ENCODE peak calls at places on chromosomes 6 and 20, in nine cellular contexts. G is lower lobe of right lung; V is coronary artery; T is cardiac fibroblast; K is naive thymus-derived CD4-positive, alpha-beta T cell; B is AG04449; N is PC-3; C is Panc1; S is astrocyte of the spinal cord. M is an unnamed sample.

GRCh38 chr6:11315743-11316437 is 83.4 kb upstream of the NEDD9 start:
- DNase-seq in C (no peak), K (no peak), S (peak), T (peak), G (no peak), B (peak), V (no peak), N (peak), M (no peak)

GRCh38 chr6:168216741-168217140 is 102.8 kb downstream of the DACT2 start:
- DNase-seq in T (no peak), C (no peak), B (no peak), S (no peak), G (no peak), V (no peak), N (no peak), K (no peak), M (no peak)

GRCh38 chr20:53752971-53753879 is 159.6 kb upstream of the ZNF217 start:
- DNase-seq in G (no peak), T (peak), V (no peak), C (peak), N (peak), K (no peak), S (peak), B (no peak), M (no peak)

GRCh38 chr6:29651413-29652197 is 5.3 kb upstream of the MOG start:
- DNase-seq in C (no peak), T (peak), B (no peak), K (peak), G (no peak), S (peak), N (peak), V (no peak), M (peak)

GRCh38 chr6:100267002-100267401 is 197.7 kb downstream of the SIM1 start:
- DNase-seq in V (no peak), S (peak), K (no peak), T (no peak), G (no peak), C (no peak), B (no peak), N (no peak), M (no peak)

GRCh38 chr6:109336221-109336955 is 45.9 kb downstream of the CD164 start:
- DNase-seq in T (peak), C (peak), K (no peak), G (no peak), N (peak), V (no peak), S (peak), B (no peak), M (no peak)

GRCh38 chr20:34541264-34541901 is 17.1 kb upstream of the MAP1LC3A start:
- DNase-seq in T (no peak), G (no peak), V (no peak), N (no peak), K (no peak), C (no peak), S (no peak), B (no peak), M (no peak)

GRCh38 chr6:14966111-14966901 is 279.6 kb upstream of the JARID2 start:
- DNase-seq in T (peak), S (no peak), V (no peak), C (no peak), G (no peak), K (no peak), B (no peak), N (peak), M (no peak)

GRCh38 chr6:31576897-31577341 is 1.6 kb downstream of the TNF start:
- DNase-seq in B (no peak), G (no peak), T (no peak), S (no peak), N (no peak), K (no peak), V (no peak), C (no peak), M (no peak)

GRCh38 chr20:53679597-53680309 is 86.1 kb upstream of the ZNF217 start:
- DNase-seq in V (no peak), S (no peak), K (no peak), G (no peak), C (no peak), N (no peak), T (no peak), B (no peak), M (no peak)

GRCh38 chr6:152401978-152402377 is 235.2 kb downstream of the SYNE1 start:
- DNase-seq in N (peak), V (no peak), B (no peak), S (peak), C (no peak), K (no peak), T (peak), G (no peak), M (no peak)

GRCh38 chr20:54257090-54257816 is 49.4 kb downstream of the PFDN4 start:
- DNase-seq in V (no peak), N (peak), K (no peak), C (no peak), G (no peak), S (peak), B (peak), T (peak), M (no peak)

GRCh38 chr6:74585779-74586178 is 620.1 kb downstream of the COL12A1 start:
- DNase-seq in K (no peak), N (peak), V (no peak), C (no peak), G (no peak), T (peak), B (no peak), S (peak), M (no peak)

GRCh38 chr20:51542894-51543788 is 622 bp upstream of the NFATC2 start:
- DNase-seq in V (no peak), N (no peak), K (no peak), G (no peak), T (no peak), C (no peak), B (no peak), S (no peak), M (no peak)

GRCh38 chr6:139904572-139904971 is 530.1 kb upstream of the CITED2 start:
- DNase-seq in B (no peak), N (no peak), T (no peak), K (no peak), S (no peak), C (no peak), V (no peak), G (no peak), M (no peak)

GRCh38 chr6:17472653-17473183 is 79.3 kb downstream of the CAP2 start:
- DNase-seq in B (no peak), V (no peak), N (peak), S (no peak), G (no peak), K (no peak), T (no peak), C (no peak), M (peak)

GRCh38 chr20:61773081-61773631 is 292.5 kb downstream of the TAF4 start:
- DNase-seq in G (no peak), N (no peak), C (no peak), B (no peak), S (no peak), T (no peak), K (no peak), V (no peak), M (no peak)

DNA sequence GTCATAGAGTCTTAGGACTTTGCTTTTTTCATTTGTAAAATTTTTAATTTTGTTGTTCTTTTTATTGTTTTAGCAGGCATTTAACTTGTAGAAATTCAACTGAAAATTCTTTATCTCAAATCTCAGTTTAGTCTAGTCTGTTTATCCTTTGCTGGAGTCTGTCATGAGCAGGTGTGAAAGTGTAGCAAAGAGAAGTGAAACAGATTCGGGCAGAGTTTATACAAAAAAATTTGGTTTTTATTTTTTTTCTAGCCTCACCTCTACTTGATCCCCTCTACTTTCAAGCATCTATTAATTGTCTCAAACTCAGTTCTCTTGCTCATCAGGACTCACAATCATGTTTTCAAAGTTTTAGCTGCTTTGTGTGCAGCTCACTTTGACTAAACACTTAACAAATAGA is 655.2 kb downstream of the HDGFL1 start:
- DNase-seq in K (no peak), C (no peak), T (no peak), G (no peak), N (no peak), V (no peak), B (no peak), S (no peak), M (no peak)
- H3K4me3 ChIP-seq in K (no peak), C (no peak), T (no peak), G (no peak), N (no peak), V (no peak), B (no peak), S (no peak), M (no peak)

GRCh38 chr20:63518946-63519764 is 1.4 kb upstream of the PPDPF start:
- DNase-seq in B (no peak), G (peak), V (no peak), C (no peak), T (no peak), S (no peak), N (no peak), K (no peak), M (peak)
- H3K4me3 ChIP-seq in B (peak), G (peak), V (peak), C (peak), T (peak), S (peak), N (peak), K (peak), M (peak)

GRCh38 chr6:165746331-165746730 is 83.3 kb upstream of the PDE10A start:
- DNase-seq in N (no peak), S (no peak), T (no peak), G (no peak), C (no peak), V (no peak), K (no peak), B (no peak), M (no peak)
- H3K4me3 ChIP-seq in N (no peak), S (no peak), T (no peak), G (no peak), C (no peak), V (no peak), K (no peak), B (no peak), M (no peak)

DNA sequence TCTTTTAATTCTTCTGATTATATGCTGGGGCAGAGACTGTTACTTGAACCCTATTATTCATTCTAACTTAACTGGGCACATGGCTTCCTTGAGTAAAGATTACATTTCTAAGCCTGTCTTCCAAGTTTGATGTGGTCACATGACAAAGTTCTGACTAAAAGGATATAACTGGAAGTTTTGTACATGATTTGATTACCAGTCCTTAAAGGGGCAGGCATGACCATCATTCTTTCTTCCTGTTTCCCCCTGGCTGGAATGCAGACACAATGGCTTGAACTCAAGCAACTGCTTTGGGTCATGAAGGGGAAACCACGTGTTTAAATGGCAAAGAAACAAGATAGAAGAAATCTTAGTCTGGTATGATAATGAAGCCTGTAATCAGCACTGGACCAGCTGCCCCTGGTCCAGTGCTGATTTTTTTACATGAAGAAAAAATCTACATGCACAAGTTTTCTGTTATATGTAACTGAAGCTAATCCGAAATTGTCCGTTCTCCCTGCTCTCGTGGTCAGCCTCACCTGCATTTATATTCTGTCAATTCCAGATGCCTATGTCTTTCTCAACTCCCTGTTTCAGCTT is 15.6 kb upstream of the SHLD1 start:
- DNase-seq in K (no peak), T (peak), G (no peak), V (no peak), S (no peak), N (peak), B (no peak), C (no peak), M (no peak)
- H3K4me3 ChIP-seq in K (no peak), T (no peak), G (no peak), V (no peak), S (no peak), N (no peak), B (no peak), C (no peak), M (no peak)

DNA sequence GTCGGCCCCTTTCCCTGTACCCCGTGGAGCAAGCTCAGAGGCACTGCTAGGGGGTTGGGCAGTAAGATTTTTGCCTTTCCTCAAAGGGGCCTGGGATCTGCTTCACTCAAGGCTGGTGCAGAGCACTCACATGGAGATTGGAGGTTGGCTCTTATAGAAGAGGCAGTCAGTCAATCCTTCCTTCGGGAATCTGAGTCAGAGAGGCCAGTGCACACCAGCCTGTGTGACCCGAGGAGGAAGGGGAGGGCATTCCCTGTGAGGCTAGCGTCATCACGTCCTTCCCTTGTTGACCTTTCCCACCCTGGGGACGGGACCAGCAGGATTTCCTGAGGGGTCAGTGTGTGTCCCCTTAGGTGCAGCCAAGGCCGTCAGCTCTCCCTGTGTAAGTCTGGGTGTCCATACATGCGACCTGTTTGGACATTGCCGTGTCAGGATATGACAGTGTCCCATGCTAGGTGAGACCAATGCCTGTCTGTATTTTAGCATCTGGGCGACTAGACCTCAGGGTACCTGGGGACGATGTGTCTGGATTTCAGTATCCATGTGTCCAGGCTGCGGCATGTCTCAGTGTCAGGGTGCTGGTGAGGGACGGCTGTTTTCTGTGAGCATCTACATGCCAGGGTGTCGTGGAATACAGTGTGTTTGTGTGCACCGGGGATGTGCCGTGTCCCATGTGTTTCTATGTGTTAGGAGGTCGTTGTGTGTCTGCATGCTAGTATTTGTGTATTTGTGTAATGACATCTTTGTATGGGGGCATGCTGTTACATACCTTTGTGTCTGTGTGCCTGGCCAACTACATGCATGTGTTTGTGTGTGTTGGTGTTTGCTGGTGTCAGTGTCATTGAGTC is 2.8 kb upstream of the ZNF512B start:
- DNase-seq in C (no peak), G (no peak), K (no peak), S (no peak), N (no peak), B (no peak), T (peak), V (no peak), M (peak)
- H3K4me3 ChIP-seq in C (no peak), G (no peak), K (no peak), S (no peak), N (no peak), B (no peak), T (no peak), V (no peak), M (no peak)

GRCh38 chr6:164008902-164009301 is 594.4 kb downstream of the QKI start:
- DNase-seq in S (no peak), V (no peak), B (no peak), K (no peak), G (no peak), C (no peak), N (no peak), T (no peak), M (no peak)

GRCh38 chr6:164007881-164008280 is 593.4 kb downstream of the QKI start:
- DNase-seq in K (no peak), G (no peak), B (no peak), C (no peak), S (no peak), N (no peak), T (no peak), V (no peak), M (no peak)

GRCh38 chr6:164010446-164011071 is 596.0 kb downstream of the QKI start:
- DNase-seq in V (no peak), B (no peak), S (no peak), T (no peak), C (no peak), N (no peak), G (no peak), K (no peak), M (no peak)

GRCh38 chr6:164006459-164006858 is 591.9 kb downstream of the QKI start:
- DNase-seq in T (no peak), B (no peak), S (no peak), K (no peak), C (no peak), G (no peak), V (no peak), N (no peak), M (no peak)

GRCh38 chr6:164005312-164005711 is 590.8 kb downstream of the QKI start:
- DNase-seq in V (no peak), G (no peak), N (no peak), C (no peak), T (no peak), S (no peak), K (no peak), B (no peak), M (no peak)
- H3K4me3 ChIP-seq in V (no peak), G (no peak), N (no peak), C (no peak), T (no peak), S (no peak), K (no peak), B (no peak), M (no peak)

GRCh38 chr20:25247666-25248500 is at the start of gene PYGB:
- DNase-seq in G (peak), B (no peak), V (no peak), T (peak), C (no peak), K (peak), N (peak), S (peak), M (peak)

GRCh38 chr20:25251019-25251418 is 3.1 kb downstream of the PYGB start:
- DNase-seq in T (no peak), S (no peak), G (no peak), N (no peak), B (no peak), C (no peak), K (no peak), V (no peak), M (no peak)

GRCh38 chr20:25248501-25249172 is 752 bp downstream of the PYGB start:
- DNase-seq in C (no peak), G (no peak), S (peak), N (peak), T (peak), K (no peak), B (no peak), V (no peak), M (peak)

GRCh38 chr20:25250508-25250907 is 2.6 kb downstream of the PYGB start:
- DNase-seq in K (no peak), T (peak), N (peak), G (no peak), S (peak), B (no peak), V (no peak), C (no peak), M (no peak)

DNA sequence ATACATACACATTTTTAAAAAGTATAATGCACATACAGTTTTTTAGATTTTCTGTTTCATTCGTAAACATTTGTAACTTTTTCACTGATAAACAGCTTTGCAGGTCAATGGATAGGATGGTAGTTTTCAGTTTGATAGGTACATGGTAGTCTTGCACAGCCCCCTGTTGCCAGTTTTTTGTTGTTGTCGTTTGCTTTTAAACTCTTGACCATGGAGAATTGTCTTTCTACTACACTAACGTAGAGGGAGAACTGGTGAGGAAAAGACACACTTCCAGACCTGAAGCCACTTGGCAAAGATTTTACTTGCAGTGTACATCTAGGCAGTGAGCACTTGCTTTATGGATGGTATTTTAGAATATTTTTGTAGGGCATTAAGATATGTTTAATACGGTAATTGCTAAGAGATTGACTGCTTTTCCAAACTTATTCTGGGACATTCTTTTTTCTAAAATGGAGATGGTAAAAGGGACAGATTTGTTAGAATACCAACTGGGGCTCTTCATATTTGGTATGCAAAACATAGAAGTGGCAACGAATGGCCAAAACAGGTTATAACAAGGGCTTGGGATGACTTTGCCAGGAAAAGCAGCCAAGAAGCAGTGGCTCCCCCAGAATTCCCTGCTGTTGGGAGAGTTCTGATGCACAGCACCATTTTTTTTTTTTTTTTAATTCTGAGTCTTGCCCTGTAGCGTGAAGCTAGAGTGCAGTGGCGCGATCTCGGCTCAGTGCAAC is 1.5 kb downstream of the PYGB start:
- DNase-seq in C (no peak), B (no peak), G (no peak), V (no peak), T (peak), S (peak), N (peak), K (no peak), M (no peak)
- H3K4me3 ChIP-seq in C (peak), B (peak), G (peak), V (peak), T (peak), S (peak), N (peak), K (peak), M (peak)

DNA sequence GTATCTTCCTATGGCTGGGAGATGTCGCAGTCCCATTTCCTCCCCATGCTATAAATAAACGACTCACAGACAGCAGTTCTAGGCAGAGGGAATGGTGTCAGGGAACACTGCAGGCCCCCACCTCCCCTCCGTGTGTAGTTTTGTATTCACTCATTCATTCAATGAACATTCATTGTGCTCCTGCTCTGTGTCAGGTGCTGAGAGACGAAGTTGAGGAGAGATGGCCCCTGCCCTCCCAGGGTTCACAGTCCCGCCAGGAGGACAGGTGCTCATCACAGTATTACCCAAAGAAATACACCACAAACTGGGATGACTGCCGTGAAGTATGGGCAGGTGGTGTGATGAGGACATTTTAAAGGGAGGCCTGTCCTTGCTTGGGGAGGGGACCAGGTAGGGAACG is 29.8 kb downstream of the NPEPL1 start:
- DNase-seq in C (no peak), S (no peak), T (no peak), G (no peak), N (no peak), K (no peak), V (no peak), B (no peak), M (no peak)
- H3K4me3 ChIP-seq in C (no peak), S (no peak), T (no peak), G (no peak), N (no peak), K (no peak), V (no peak), B (no peak), M (no peak)

GRCh38 chr6:56540950-56541600 is 101.6 kb downstream of the DST start:
- DNase-seq in V (no peak), S (no peak), N (peak), K (no peak), B (no peak), G (no peak), C (no peak), T (no peak), M (no peak)
- H3K4me3 ChIP-seq in V (peak), S (peak), N (peak), K (no peak), B (peak), G (peak), C (peak), T (peak), M (peak)

M was measured in SJCRH30.